ENCODE peak calls at places on chromosomes 11 and 22, in eight cellular contexts. F is endothelial cell; O is NB4; Z is heart left ventricle; B is gastrocnemius medialis; M is CD8-positive, alpha-beta T cell; K is astrocyte of the spinal cord; P is right lobe of liver. R is an unnamed sample.

GRCh38 chr11:108853151-108853550 is 188.3 kb downstream of the DDX10 start:
- DNase-seq in F (no peak), O (no peak), Z (no peak), B (no peak), M (no peak), K (no peak), P (no peak), R (no peak)

GRCh38 chr11:131748146-131749050 is 378.0 kb downstream of the NTM start:
- DNase-seq in F (peak; percentile 78), O (peak; percentile 59), Z (peak; percentile 45), B (peak; percentile 14), M (no peak), K (peak; percentile 89), P (peak; percentile 57), R (peak; percentile 47)

GRCh38 chr11:86984701-86985100 is 29.5 kb upstream of the FZD4 start:
- DNase-seq in F (no peak), O (no peak), Z (no peak), B (peak; percentile 41), M (no peak), K (no peak), P (no peak), R (no peak)

GRCh38 chr11:27317751-27318150 is 45.3 kb downstream of the CCDC34 start:
- DNase-seq in F (no peak), O (peak; percentile 9), Z (no peak), B (no peak), M (no peak), K (peak; percentile 67), P (no peak), R (no peak)

GRCh38 chr11:44977493-44977984 is 26.9 kb upstream of the TP53I11 start:
- DNase-seq in F (peak; percentile 34), O (peak; percentile 65), Z (no peak), B (no peak), M (no peak), K (no peak), P (no peak), R (no peak)

GRCh38 chr22:45318558-45319318 is 9.0 kb downstream of the FAM118A start:
- DNase-seq in F (no peak), O (peak; percentile 71), Z (no peak), B (no peak), M (peak; percentile 79), K (no peak), P (no peak), R (no peak)

GRCh38 chr11:74492084-74492483 is 1.4 kb downstream of the LIPT2 start:
- DNase-seq in F (no peak), O (peak; percentile 21), Z (no peak), B (no peak), M (no peak), K (no peak), P (no peak), R (no peak)

GRCh38 chr11:11416502-11416901 is 63.5 kb upstream of the CSNK2A3 start:
- DNase-seq in F (no peak), O (peak; percentile 94), Z (no peak), B (no peak), M (no peak), K (peak; percentile 62), P (no peak), R (no peak)

GRCh38 chr22:50178871-50179869 is 6.5 kb upstream of the TRABD start:
- DNase-seq in F (no peak), O (no peak), Z (no peak), B (no peak), M (no peak), K (no peak), P (peak; percentile 46), R (no peak)

GRCh38 chr11:129974237-129974636 is 28.4 kb downstream of the PRDM10 start:
- DNase-seq in F (no peak), O (no peak), Z (no peak), B (no peak), M (no peak), K (no peak), P (no peak), R (no peak)

GRCh38 chr11:118996926-118997626 is 862 bp upstream of the CENATAC start:
- DNase-seq in F (peak; percentile 17), O (peak; percentile 76), Z (no peak), B (no peak), M (peak; percentile 45), K (peak; percentile 17), P (no peak), R (no peak)

GRCh38 chr11:113262594-113262993 is 51.8 kb upstream of the TTC12 start:
- DNase-seq in F (no peak), O (no peak), Z (no peak), B (no peak), M (no peak), K (no peak), P (no peak), R (no peak)

DNA sequence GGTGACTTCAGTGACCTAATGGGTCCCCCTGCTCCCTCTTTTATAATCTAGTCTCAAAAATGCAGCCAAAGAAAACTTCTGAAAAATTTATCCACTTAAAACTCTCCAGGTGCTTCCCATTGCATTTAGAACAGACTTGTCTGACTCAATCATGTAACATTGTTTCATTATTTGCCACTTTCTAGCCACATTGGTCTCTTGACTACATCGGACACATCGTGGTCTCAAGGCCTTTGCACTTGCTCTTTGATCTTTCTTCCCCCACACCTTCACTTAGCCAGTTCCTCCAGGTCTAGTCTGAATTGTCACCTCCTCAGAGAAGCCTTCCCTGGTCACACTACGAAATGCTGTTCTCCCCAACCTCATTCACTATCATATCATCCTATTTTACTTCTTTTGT is 97.0 kb upstream of the E2F8 start:
- DNase-seq in F (no peak), O (no peak), Z (no peak), B (no peak), M (no peak), K (no peak), P (no peak), R (no peak)
- TF ChIP-seq CTCF in F (no peak), O (no peak), Z (no peak), B (no peak), M (no peak), K (no peak), P (no peak), R (no peak)

DNA sequence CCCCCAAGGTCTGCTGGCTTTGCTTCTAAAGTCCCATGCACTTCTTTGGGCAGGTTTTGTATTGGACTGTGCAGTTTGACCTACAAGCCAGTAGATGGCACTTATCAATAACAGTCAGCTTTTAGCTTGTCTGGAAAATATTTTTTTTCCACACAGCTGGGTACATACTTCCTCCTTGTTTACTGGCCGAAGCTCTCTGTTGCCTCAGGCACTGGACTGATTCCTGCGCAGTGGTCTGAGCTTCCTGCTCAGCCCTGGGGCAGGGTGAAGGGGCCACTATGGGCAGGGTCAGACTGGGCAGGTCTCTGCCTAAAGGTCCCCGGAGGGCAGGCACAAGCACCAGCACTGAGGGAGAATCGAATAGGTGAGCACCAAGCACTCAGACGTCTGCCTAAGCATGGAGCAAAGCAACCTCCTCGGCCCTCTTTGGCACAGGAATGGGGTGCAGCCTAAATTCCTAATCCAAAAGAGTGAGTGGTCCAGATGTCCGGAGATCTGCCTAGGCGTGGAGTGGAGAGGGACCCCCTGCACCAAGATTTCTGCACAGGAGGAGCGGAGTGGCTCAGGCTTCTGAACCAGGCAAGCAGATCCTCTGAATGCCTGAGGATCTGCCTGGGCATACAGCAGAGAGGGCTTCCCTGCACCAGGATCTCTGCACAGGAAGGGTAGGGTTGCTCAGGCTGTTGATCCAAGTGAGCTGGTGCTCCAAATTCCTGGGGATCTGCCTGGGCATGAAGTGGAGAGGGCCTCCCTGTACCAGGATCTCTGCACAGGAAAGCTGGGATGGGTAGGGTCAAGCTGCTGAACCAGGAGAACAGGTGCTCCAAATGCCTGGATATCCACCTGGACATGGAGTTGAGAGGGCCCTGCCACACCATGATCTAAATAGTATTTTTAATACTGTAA is 105.9 kb upstream of the C11orf58 start:
- DNase-seq in F (no peak), O (peak; percentile 38), Z (no peak), B (no peak), M (no peak), K (peak; percentile 23), P (no peak), R (no peak)
- TF ChIP-seq CTCF in F (peak; percentile 60), O (peak; percentile 28), Z (peak; percentile 29), B (no peak), M (no peak), K (peak; percentile 64), P (peak; percentile 48), R (peak; percentile 54)

DNA sequence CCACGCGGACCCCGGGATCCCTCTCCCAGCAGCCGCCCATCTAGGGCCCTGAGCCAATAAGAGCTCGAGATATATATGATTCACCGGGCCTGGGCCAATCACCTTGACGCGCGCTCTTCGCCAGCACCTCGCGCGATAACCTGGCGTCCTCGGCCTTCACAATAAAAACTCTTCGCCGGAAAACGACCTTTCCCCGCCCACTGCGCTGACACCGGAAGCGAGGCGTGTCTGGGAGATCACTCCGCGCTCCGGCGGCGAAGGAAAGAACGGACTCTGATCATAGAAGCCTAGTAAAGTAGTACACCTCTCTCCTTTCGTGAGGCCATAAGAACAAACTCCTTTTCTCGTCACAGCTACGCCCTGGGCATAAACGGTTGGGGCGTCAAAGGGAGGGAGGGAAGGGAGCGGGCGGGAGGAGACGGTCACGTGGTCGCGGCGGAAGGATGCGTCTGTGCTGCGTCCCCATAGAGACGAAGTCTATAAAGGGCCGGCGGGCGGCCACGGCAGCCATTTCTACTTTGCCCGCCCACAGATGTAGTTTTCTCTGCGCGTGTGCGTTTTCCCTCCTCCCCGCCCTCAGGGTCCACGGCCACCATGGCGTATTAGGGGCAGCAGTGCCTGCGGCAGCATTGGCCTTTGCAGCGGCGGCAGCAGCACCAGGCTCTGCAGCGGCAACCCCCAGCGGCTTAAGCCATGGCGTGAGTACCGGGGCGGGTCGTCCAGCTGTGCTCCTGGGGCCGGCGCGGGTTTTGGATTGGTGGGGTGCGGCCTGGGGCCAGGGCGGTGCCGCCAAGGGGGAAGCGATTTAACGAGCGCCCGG is at the start of gene ATF4:
- DNase-seq in F (peak; percentile 93), O (peak; percentile 99), Z (peak; percentile 98), B (peak; percentile 99), M (peak; percentile 98), K (peak; percentile 100), P (peak; percentile 97), R (peak; percentile 93)
- TF ChIP-seq CTCF in F (no peak), O (no peak), Z (no peak), B (no peak), M (no peak), K (no peak), P (peak; percentile 10), R (no peak)

GRCh38 chr11:100878474-100878873 is 191.4 kb downstream of the ARHGAP42 start:
- DNase-seq in F (no peak), O (no peak), Z (peak; percentile 28), B (no peak), M (no peak), K (peak; percentile 79), P (no peak), R (no peak)

GRCh38 chr11:100872951-100873350 is 185.9 kb downstream of the ARHGAP42 start:
- DNase-seq in F (no peak), O (no peak), Z (no peak), B (no peak), M (no peak), K (no peak), P (no peak), R (no peak)

GRCh38 chr11:100874203-100874602 is 187.1 kb downstream of the ARHGAP42 start:
- DNase-seq in F (no peak), O (no peak), Z (no peak), B (no peak), M (no peak), K (no peak), P (no peak), R (no peak)

GRCh38 chr11:100876826-100877545 is 189.9 kb downstream of the ARHGAP42 start:
- DNase-seq in F (no peak), O (no peak), Z (peak; percentile 27), B (no peak), M (no peak), K (peak; percentile 99), P (no peak), R (no peak)

DNA sequence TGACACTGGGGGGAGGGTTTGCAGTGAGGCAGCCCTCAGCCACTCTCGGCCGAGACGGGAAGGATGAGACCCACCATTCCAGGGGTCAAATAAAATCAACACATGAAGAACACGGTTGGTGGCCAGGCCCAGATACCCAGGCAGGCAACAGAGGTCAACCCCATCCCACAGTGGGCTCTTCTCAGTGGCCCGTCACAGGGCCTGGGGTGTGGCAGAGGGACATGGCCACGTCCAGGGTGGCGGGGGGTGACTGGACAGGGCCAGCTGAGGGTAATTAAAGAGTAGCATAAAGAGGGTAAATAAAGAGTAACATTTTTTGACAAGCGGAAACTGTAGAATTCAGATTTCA is 188.4 kb downstream of the ARHGAP42 start:
- DNase-seq in F (no peak), O (no peak), Z (no peak), B (no peak), M (no peak), K (no peak), P (no peak), R (no peak)
- TF ChIP-seq CTCF in F (no peak), O (no peak), Z (no peak), B (no peak), M (no peak), K (no peak), P (no peak), R (no peak)

R was measured in progenitor cell of endocrine pancreas.